ENCODE peak calls at places on chromosomes 16 and 17, in seven cellular contexts. One of them, this sample, is unnamed.

GRCh38 chr16:28974007-28974436 is 556 bp upstream of the SPNS1 start:
- DNase-seq in neuronal stem cell: peak
- DNase-seq in HTR-8/SVneo: peak
- DNase-seq in ecto neural progenitor cell: peak
- DNase-seq in CD4-positive, alpha-beta T cell: no peak
- DNase-seq in COR-L47: peak
- DNase-seq in NAMALWA: no peak
- DNase-seq in this sample: peak

GRCh38 chr17:28963212-28963611 is 11.9 kb upstream of the PHF12 start:
- DNase-seq in neuronal stem cell: no peak
- DNase-seq in HTR-8/SVneo: no peak
- DNase-seq in ecto neural progenitor cell: no peak
- DNase-seq in CD4-positive, alpha-beta T cell: no peak
- DNase-seq in COR-L47: no peak
- DNase-seq in NAMALWA: no peak
- DNase-seq in this sample: no peak

GRCh38 chr17:34443832-34444469 is 80.9 kb upstream of the CCL1 start:
- DNase-seq in neuronal stem cell: peak
- DNase-seq in HTR-8/SVneo: no peak
- DNase-seq in ecto neural progenitor cell: peak
- DNase-seq in CD4-positive, alpha-beta T cell: no peak
- DNase-seq in COR-L47: no peak
- DNase-seq in NAMALWA: peak
- DNase-seq in this sample: peak

GRCh38 chr17:15966183-15966878 is 21.4 kb downstream of the ADORA2B start:
- DNase-seq in neuronal stem cell: peak
- DNase-seq in HTR-8/SVneo: no peak
- DNase-seq in ecto neural progenitor cell: peak
- DNase-seq in CD4-positive, alpha-beta T cell: no peak
- DNase-seq in COR-L47: no peak
- DNase-seq in NAMALWA: no peak
- DNase-seq in this sample: no peak

GRCh38 chr17:63701477-63702222 is 1.7 kb upstream of the LIMD2 start:
- DNase-seq in neuronal stem cell: no peak
- DNase-seq in HTR-8/SVneo: no peak
- DNase-seq in ecto neural progenitor cell: peak
- DNase-seq in CD4-positive, alpha-beta T cell: peak
- DNase-seq in COR-L47: no peak
- DNase-seq in NAMALWA: peak
- DNase-seq in this sample: peak

GRCh38 chr17:66348605-66349165 is 46.3 kb downstream of the PRKCA start:
- DNase-seq in neuronal stem cell: no peak
- DNase-seq in HTR-8/SVneo: peak
- DNase-seq in ecto neural progenitor cell: no peak
- DNase-seq in CD4-positive, alpha-beta T cell: no peak
- DNase-seq in COR-L47: peak
- DNase-seq in NAMALWA: no peak
- DNase-seq in this sample: no peak

GRCh38 chr17:40560592-40561293 is 4.5 kb downstream of the CCR7 start:
- DNase-seq in neuronal stem cell: no peak
- DNase-seq in HTR-8/SVneo: no peak
- DNase-seq in ecto neural progenitor cell: no peak
- DNase-seq in CD4-positive, alpha-beta T cell: peak
- DNase-seq in COR-L47: no peak
- DNase-seq in NAMALWA: peak
- DNase-seq in this sample: peak

GRCh38 chr17:78962345-78962983 is 17.3 kb downstream of the LGALS3BP start:
- DNase-seq in neuronal stem cell: no peak
- DNase-seq in HTR-8/SVneo: no peak
- DNase-seq in ecto neural progenitor cell: peak
- DNase-seq in CD4-positive, alpha-beta T cell: no peak
- DNase-seq in COR-L47: no peak
- DNase-seq in NAMALWA: no peak
- DNase-seq in this sample: no peak

GRCh38 chr17:81115749-81116464 is 49.4 kb upstream of the PVALEF start:
- DNase-seq in neuronal stem cell: no peak
- DNase-seq in HTR-8/SVneo: no peak
- DNase-seq in ecto neural progenitor cell: no peak
- DNase-seq in CD4-positive, alpha-beta T cell: no peak
- DNase-seq in COR-L47: no peak
- DNase-seq in NAMALWA: no peak
- DNase-seq in this sample: no peak

GRCh38 chr17:38705523-38705802 is 390 bp downstream of the MLLT6 start:
- DNase-seq in neuronal stem cell: no peak
- DNase-seq in HTR-8/SVneo: peak
- DNase-seq in ecto neural progenitor cell: peak
- DNase-seq in CD4-positive, alpha-beta T cell: no peak
- DNase-seq in COR-L47: no peak
- DNase-seq in NAMALWA: no peak
- DNase-seq in this sample: peak

GRCh38 chr17:80069886-80070177 is 31.5 kb upstream of the GAA start:
- DNase-seq in neuronal stem cell: no peak
- DNase-seq in HTR-8/SVneo: no peak
- DNase-seq in ecto neural progenitor cell: no peak
- DNase-seq in CD4-positive, alpha-beta T cell: no peak
- DNase-seq in COR-L47: no peak
- DNase-seq in NAMALWA: no peak
- DNase-seq in this sample: no peak

GRCh38 chr16:17426451-17426850 is 44.3 kb downstream of the XYLT1 start:
- DNase-seq in neuronal stem cell: no peak
- DNase-seq in HTR-8/SVneo: no peak
- DNase-seq in ecto neural progenitor cell: no peak
- DNase-seq in CD4-positive, alpha-beta T cell: no peak
- DNase-seq in COR-L47: no peak
- DNase-seq in NAMALWA: no peak
- DNase-seq in this sample: no peak

GRCh38 chr16:6905601-6906000 is 427.0 kb upstream of the RBFOX1 start:
- DNase-seq in neuronal stem cell: no peak
- DNase-seq in HTR-8/SVneo: no peak
- DNase-seq in ecto neural progenitor cell: no peak
- DNase-seq in CD4-positive, alpha-beta T cell: no peak
- DNase-seq in COR-L47: no peak
- DNase-seq in NAMALWA: no peak
- DNase-seq in this sample: no peak

GRCh38 chr16:1356061-1356900 is 4.5 kb downstream of the GNPTG start:
- DNase-seq in neuronal stem cell: no peak
- DNase-seq in HTR-8/SVneo: no peak
- DNase-seq in ecto neural progenitor cell: no peak
- DNase-seq in CD4-positive, alpha-beta T cell: no peak
- DNase-seq in COR-L47: no peak
- DNase-seq in NAMALWA: no peak
- DNase-seq in this sample: no peak

GRCh38 chr17:36667922-36668321 is 66.5 kb downstream of the MRM1 start:
- DNase-seq in neuronal stem cell: no peak
- DNase-seq in HTR-8/SVneo: no peak
- DNase-seq in ecto neural progenitor cell: no peak
- DNase-seq in CD4-positive, alpha-beta T cell: no peak
- DNase-seq in COR-L47: no peak
- DNase-seq in NAMALWA: no peak
- DNase-seq in this sample: no peak

GRCh38 chr16:12300946-12301500 is 324.5 kb downstream of the SNX29 start:
- DNase-seq in neuronal stem cell: no peak
- DNase-seq in HTR-8/SVneo: no peak
- DNase-seq in ecto neural progenitor cell: no peak
- DNase-seq in CD4-positive, alpha-beta T cell: no peak
- DNase-seq in COR-L47: no peak
- DNase-seq in NAMALWA: no peak
- DNase-seq in this sample: no peak

GRCh38 chr17:77872199-77872598 is 86.3 kb upstream of the TNRC6C start:
- DNase-seq in neuronal stem cell: no peak
- DNase-seq in HTR-8/SVneo: no peak
- DNase-seq in ecto neural progenitor cell: no peak
- DNase-seq in CD4-positive, alpha-beta T cell: peak
- DNase-seq in COR-L47: no peak
- DNase-seq in NAMALWA: no peak
- DNase-seq in this sample: no peak

GRCh38 chr16:9437115-9437514 is 345.7 kb downstream of the HAPSTR1 start:
- DNase-seq in neuronal stem cell: no peak
- DNase-seq in HTR-8/SVneo: no peak
- DNase-seq in ecto neural progenitor cell: no peak
- DNase-seq in CD4-positive, alpha-beta T cell: no peak
- DNase-seq in COR-L47: no peak
- DNase-seq in NAMALWA: peak
- DNase-seq in this sample: peak

GRCh38 chr16:74606521-74607309 is at the start of gene GLG1:
- DNase-seq in neuronal stem cell: peak
- DNase-seq in HTR-8/SVneo: peak
- DNase-seq in ecto neural progenitor cell: peak
- DNase-seq in CD4-positive, alpha-beta T cell: peak
- DNase-seq in COR-L47: peak
- DNase-seq in NAMALWA: peak
- DNase-seq in this sample: peak

GRCh38 chr17:31678431-31678830 is 180.6 kb downstream of the COPRS start:
- DNase-seq in neuronal stem cell: no peak
- DNase-seq in HTR-8/SVneo: peak
- DNase-seq in ecto neural progenitor cell: peak
- DNase-seq in CD4-positive, alpha-beta T cell: no peak
- DNase-seq in COR-L47: no peak
- DNase-seq in NAMALWA: no peak
- DNase-seq in this sample: no peak

GRCh38 chr16:81310045-81310644 is 4.6 kb upstream of the GAN start:
- DNase-seq in neuronal stem cell: no peak
- DNase-seq in HTR-8/SVneo: no peak
- DNase-seq in ecto neural progenitor cell: no peak
- DNase-seq in CD4-positive, alpha-beta T cell: no peak
- DNase-seq in COR-L47: no peak
- DNase-seq in NAMALWA: no peak
- DNase-seq in this sample: no peak

GRCh38 chr16:28873543-28874201 is 4.6 kb upstream of the ATP2A1 start:
- DNase-seq in neuronal stem cell: no peak
- DNase-seq in HTR-8/SVneo: no peak
- DNase-seq in ecto neural progenitor cell: peak
- DNase-seq in CD4-positive, alpha-beta T cell: peak
- DNase-seq in COR-L47: no peak
- DNase-seq in NAMALWA: peak
- DNase-seq in this sample: peak

GRCh38 chr16:74186589-74186988 is 110.0 kb upstream of the PSMD7 start:
- DNase-seq in neuronal stem cell: no peak
- DNase-seq in HTR-8/SVneo: no peak
- DNase-seq in ecto neural progenitor cell: no peak
- DNase-seq in CD4-positive, alpha-beta T cell: no peak
- DNase-seq in COR-L47: peak
- DNase-seq in NAMALWA: no peak
- DNase-seq in this sample: no peak

GRCh38 chr17:40596261-40596919 is 31.1 kb upstream of the CCR7 start:
- DNase-seq in neuronal stem cell: no peak
- DNase-seq in HTR-8/SVneo: no peak
- DNase-seq in ecto neural progenitor cell: no peak
- DNase-seq in CD4-positive, alpha-beta T cell: no peak
- DNase-seq in COR-L47: no peak
- DNase-seq in NAMALWA: peak
- DNase-seq in this sample: peak

GRCh38 chr17:50101346-50102163 is 6.4 kb downstream of the PDK2 start:
- DNase-seq in neuronal stem cell: no peak
- DNase-seq in HTR-8/SVneo: no peak
- DNase-seq in ecto neural progenitor cell: no peak
- DNase-seq in CD4-positive, alpha-beta T cell: no peak
- DNase-seq in COR-L47: no peak
- DNase-seq in NAMALWA: no peak
- DNase-seq in this sample: peak

GRCh38 chr16:60815865-60816264 is 1220.4 kb downstream of the CDH8 start:
- DNase-seq in neuronal stem cell: no peak
- DNase-seq in HTR-8/SVneo: no peak
- DNase-seq in ecto neural progenitor cell: no peak
- DNase-seq in CD4-positive, alpha-beta T cell: no peak
- DNase-seq in COR-L47: no peak
- DNase-seq in NAMALWA: no peak
- DNase-seq in this sample: no peak

GRCh38 chr16:59614466-59615240 is 880.5 kb upstream of the GOT2 start:
- DNase-seq in neuronal stem cell: no peak
- DNase-seq in HTR-8/SVneo: no peak
- DNase-seq in ecto neural progenitor cell: no peak
- DNase-seq in CD4-positive, alpha-beta T cell: no peak
- DNase-seq in COR-L47: no peak
- DNase-seq in NAMALWA: no peak
- DNase-seq in this sample: no peak

GRCh38 chr16:27748868-27749546 is 199.1 kb downstream of the KATNIP start:
- DNase-seq in neuronal stem cell: no peak
- DNase-seq in HTR-8/SVneo: peak
- DNase-seq in ecto neural progenitor cell: peak
- DNase-seq in CD4-positive, alpha-beta T cell: peak
- DNase-seq in COR-L47: peak
- DNase-seq in NAMALWA: peak
- DNase-seq in this sample: peak

GRCh38 chr17:80833952-80834895 is 157.4 kb upstream of the CHMP6 start:
- DNase-seq in neuronal stem cell: no peak
- DNase-seq in HTR-8/SVneo: no peak
- DNase-seq in ecto neural progenitor cell: no peak
- DNase-seq in CD4-positive, alpha-beta T cell: no peak
- DNase-seq in COR-L47: no peak
- DNase-seq in NAMALWA: no peak
- DNase-seq in this sample: no peak

GRCh38 chr17:58279736-58280479 is 827 bp downstream of the MPO start:
- DNase-seq in neuronal stem cell: no peak
- DNase-seq in HTR-8/SVneo: no peak
- DNase-seq in ecto neural progenitor cell: no peak
- DNase-seq in CD4-positive, alpha-beta T cell: no peak
- DNase-seq in COR-L47: no peak
- DNase-seq in NAMALWA: no peak
- DNase-seq in this sample: no peak

GRCh38 chr17:11492511-11492910 is 105.8 kb upstream of the DNAH9 start:
- DNase-seq in neuronal stem cell: no peak
- DNase-seq in HTR-8/SVneo: no peak
- DNase-seq in ecto neural progenitor cell: no peak
- DNase-seq in CD4-positive, alpha-beta T cell: no peak
- DNase-seq in COR-L47: no peak
- DNase-seq in NAMALWA: no peak
- DNase-seq in this sample: no peak

GRCh38 chr17:45861185-45861584 is 16.5 kb downstream of the SPPL2C start:
- DNase-seq in neuronal stem cell: no peak
- DNase-seq in HTR-8/SVneo: no peak
- DNase-seq in ecto neural progenitor cell: no peak
- DNase-seq in CD4-positive, alpha-beta T cell: no peak
- DNase-seq in COR-L47: no peak
- DNase-seq in NAMALWA: no peak
- DNase-seq in this sample: no peak

GRCh38 chr17:64091116-64091515 is 38.8 kb downstream of the ERN1 start:
- DNase-seq in neuronal stem cell: no peak
- DNase-seq in HTR-8/SVneo: no peak
- DNase-seq in ecto neural progenitor cell: no peak
- DNase-seq in CD4-positive, alpha-beta T cell: no peak
- DNase-seq in COR-L47: no peak
- DNase-seq in NAMALWA: no peak
- DNase-seq in this sample: no peak

GRCh38 chr17:81403040-81403467 is 7.8 kb downstream of the BAHCC1 start:
- DNase-seq in neuronal stem cell: no peak
- DNase-seq in HTR-8/SVneo: no peak
- DNase-seq in ecto neural progenitor cell: no peak
- DNase-seq in CD4-positive, alpha-beta T cell: no peak
- DNase-seq in COR-L47: no peak
- DNase-seq in NAMALWA: no peak
- DNase-seq in this sample: no peak

GRCh38 chr16:67936876-67937605 is 391 bp upstream of the PSMB10 start:
- DNase-seq in neuronal stem cell: no peak
- DNase-seq in HTR-8/SVneo: no peak
- DNase-seq in ecto neural progenitor cell: no peak
- DNase-seq in CD4-positive, alpha-beta T cell: peak
- DNase-seq in COR-L47: no peak
- DNase-seq in NAMALWA: peak
- DNase-seq in this sample: peak

GRCh38 chr17:77507116-77507885 is 366.5 kb downstream of the SEC14L1 start:
- DNase-seq in neuronal stem cell: no peak
- DNase-seq in HTR-8/SVneo: no peak
- DNase-seq in ecto neural progenitor cell: no peak
- DNase-seq in CD4-positive, alpha-beta T cell: no peak
- DNase-seq in COR-L47: peak
- DNase-seq in NAMALWA: no peak
- DNase-seq in this sample: no peak

GRCh38 chr16:1430214-1430758 is 592 bp upstream of the PERCC1 start:
- DNase-seq in neuronal stem cell: no peak
- DNase-seq in HTR-8/SVneo: no peak
- DNase-seq in ecto neural progenitor cell: no peak
- DNase-seq in CD4-positive, alpha-beta T cell: no peak
- DNase-seq in COR-L47: no peak
- DNase-seq in NAMALWA: no peak
- DNase-seq in this sample: no peak

GRCh38 chr17:21368545-21369246 is 7.5 kb upstream of the KCNJ12 start:
- DNase-seq in neuronal stem cell: no peak
- DNase-seq in HTR-8/SVneo: no peak
- DNase-seq in ecto neural progenitor cell: no peak
- DNase-seq in CD4-positive, alpha-beta T cell: no peak
- DNase-seq in COR-L47: no peak
- DNase-seq in NAMALWA: no peak
- DNase-seq in this sample: no peak

This sample was measured in OCI-M1.